ENCODE peak calls at places on chromosome 4, in six cellular contexts. Z, Q, V, T, W and R are unnamed samples.

GRCh38 chr4:166499820-166500219 is 626.8 kb downstream of the TLL1 start:
- DNase-seq in W (no peak), V (no peak), T (no peak), Q (no peak), Z (no peak), R (no peak)

GRCh38 chr4:185587444-185588161 is 52.3 kb upstream of the PDLIM3 start:
- DNase-seq in T (peak; percentile 58), Z (no peak), W (peak; percentile 50), Q (no peak), V (no peak), R (peak; percentile 83)

GRCh38 chr4:128244379-128244778 is 43.2 kb downstream of the PGRMC2 start:
- DNase-seq in Z (no peak), W (no peak), Q (no peak), T (no peak), V (no peak), R (no peak)

GRCh38 chr4:17544205-17544604 is 29.2 kb downstream of the CLRN2 start:
- DNase-seq in V (no peak), Q (no peak), T (no peak), W (no peak), Z (no peak), R (no peak)

GRCh38 chr4:183321079-183321478 is 1.0 kb upstream of the CLDN22 start:
- DNase-seq in W (no peak), Q (no peak), V (no peak), T (no peak), Z (no peak), R (no peak)

GRCh38 chr4:72568959-72569718 is at the start of gene ADAMTS3:
- DNase-seq in T (peak; percentile 25), V (peak; percentile 59), Q (peak; percentile 82), W (peak; percentile 51), Z (peak; percentile 89), R (peak; percentile 80)

GRCh38 chr4:60879135-60879701 is 320.9 kb upstream of the ADGRL3 start:
- DNase-seq in V (no peak), Z (no peak), Q (no peak), W (no peak), T (no peak), R (no peak)

GRCh38 chr4:164204434-164204833 is 549.5 kb upstream of the SMIM31 start:
- DNase-seq in Q (no peak), W (no peak), Z (no peak), V (no peak), T (no peak), R (no peak)

GRCh38 chr4:81207793-81208192 is 7.2 kb downstream of the PRKG2 start:
- DNase-seq in Z (no peak), W (no peak), Q (no peak), V (no peak), T (no peak), R (no peak)

GRCh38 chr4:87100093-87100634 is 120.3 kb downstream of the KLHL8 start:
- DNase-seq in Q (no peak), V (no peak), T (no peak), Z (no peak), W (no peak), R (no peak)

GRCh38 chr4:5874811-5875465 is 17.9 kb downstream of the CRMP1 start:
- DNase-seq in Z (no peak), T (no peak), Q (no peak), V (no peak), W (no peak), R (no peak)

GRCh38 chr4:71604785-71605184 is 179.1 kb downstream of the GC start:
- DNase-seq in V (no peak), W (no peak), Q (no peak), T (no peak), Z (no peak), R (no peak)

GRCh38 chr4:1793940-1794808 is 1.1 kb downstream of the FGFR3 start:
- DNase-seq in T (no peak), W (no peak), Q (no peak), V (no peak), Z (peak; percentile 72), R (no peak)

GRCh38 chr4:108173599-108174057 is 4.9 kb upstream of the LEF1 start:
- DNase-seq in W (no peak), Z (no peak), T (no peak), V (no peak), Q (no peak), R (no peak)

GRCh38 chr4:101066586-101066985 is 280.7 kb downstream of the PPP3CA start:
- DNase-seq in T (no peak), W (no peak), V (no peak), Z (no peak), Q (no peak), R (no peak)
- TF ChIP-seq POLR2AphosphoS5 in T (no peak), W (no peak), V (no peak), Z (no peak), Q (no peak), R (no peak)

DNA sequence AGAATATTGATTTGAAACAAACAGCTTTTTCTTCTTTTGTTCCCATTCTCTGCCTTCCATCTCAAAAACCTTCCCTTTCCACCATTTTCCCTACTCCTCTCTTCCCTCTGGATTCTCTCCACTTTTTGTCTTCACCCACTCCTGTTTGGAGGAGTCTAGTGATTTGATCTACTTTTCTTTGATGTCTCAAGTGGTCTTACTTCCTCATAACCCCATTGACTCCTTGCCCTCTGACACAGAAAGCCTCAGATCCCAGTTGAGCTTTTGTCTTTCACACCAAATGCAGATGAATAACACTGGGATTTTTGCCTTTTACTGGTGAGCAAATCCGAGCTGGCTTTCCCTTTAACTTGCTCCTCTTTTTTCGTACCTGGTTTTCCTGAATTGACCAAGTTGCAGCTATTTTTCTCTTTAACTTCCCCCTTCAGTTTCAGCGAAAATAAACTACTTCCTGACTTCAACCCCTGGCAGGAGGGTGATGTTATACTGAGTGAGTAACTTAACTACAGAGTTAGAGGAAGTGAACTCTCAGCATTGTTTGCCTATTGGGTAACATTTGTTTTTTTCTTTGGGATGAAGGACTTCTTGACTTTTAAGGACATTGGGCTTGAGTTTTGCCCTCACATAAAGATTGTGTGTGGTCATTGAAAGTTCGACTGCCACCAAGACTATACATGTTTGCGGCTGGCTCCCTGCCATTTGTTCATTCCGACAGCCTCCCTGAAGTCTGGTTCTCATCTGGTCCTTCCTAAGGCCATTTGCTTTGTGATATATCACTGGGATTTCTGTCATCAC is 392.8 kb upstream of the NR3C2 start:
- DNase-seq in V (no peak), Z (no peak), T (no peak), W (no peak), Q (no peak), R (no peak)
- TF ChIP-seq POLR2AphosphoS5 in V (peak; percentile 12), Z (no peak), T (no peak), W (no peak), Q (no peak), R (no peak)

GRCh38 chr4:117661673-117662072 is 372.6 kb upstream of the NDST3 start:
- DNase-seq in W (no peak), T (no peak), V (no peak), Q (no peak), Z (no peak), R (no peak)

GRCh38 chr4:117664706-117665444 is 369.4 kb upstream of the NDST3 start:
- DNase-seq in W (no peak), T (no peak), Z (no peak), V (no peak), Q (no peak), R (no peak)

GRCh38 chr4:117660668-117661067 is 373.6 kb upstream of the NDST3 start:
- DNase-seq in T (no peak), V (no peak), Q (no peak), Z (no peak), W (no peak), R (no peak)
- TF ChIP-seq POLR2AphosphoS5 in T (no peak), V (no peak), Q (no peak), Z (no peak), W (no peak), R (no peak)

GRCh38 chr4:59388359-59388758 is 1811.8 kb upstream of the ADGRL3 start:
- DNase-seq in T (no peak), V (no peak), Q (no peak), W (no peak), Z (no peak), R (no peak)
- TF ChIP-seq POLR2AphosphoS5 in T (no peak), V (no peak), Q (no peak), W (no peak), Z (no peak), R (no peak)